ENCODE peak calls at places on chromosomes 5 and 9, in four cellular contexts. E, W, T and G are unnamed samples.

GRCh38 chr9:38622961-38623360 is 2.6 kb upstream of the ANKRD18A start:
- DNase-seq in E (no peak), W (no peak), T (no peak), G (no peak)

GRCh38 chr9:127970401-127971313 is 10.1 kb downstream of the EEIG1 start:
- DNase-seq in E (no peak), W (no peak), T (no peak), G (no peak)

GRCh38 chr9:18718393-18718792 is 244.4 kb downstream of the ADAMTSL1 start:
- DNase-seq in E (no peak), W (no peak), T (no peak), G (no peak)

GRCh38 chr5:169426674-169427250 is 125.8 kb upstream of the SLIT3 start:
- DNase-seq in E (no peak), W (no peak), T (no peak), G (no peak)

GRCh38 chr5:56011835-56012234 is 17.1 kb upstream of the IL6ST start:
- DNase-seq in E (no peak), W (peak), T (no peak), G (no peak)

GRCh38 chr5:173823721-173824567 is 64.2 kb upstream of the CPEB4 start:
- DNase-seq in E (peak), W (peak), T (no peak), G (no peak)

GRCh38 chr5:35302544-35302943 is 72.3 kb upstream of the PRLR start:
- DNase-seq in E (no peak), W (no peak), T (no peak), G (no peak)

GRCh38 chr5:179887095-179887494 is 20.6 kb downstream of the TBC1D9B start:
- DNase-seq in E (no peak), W (no peak), T (no peak), G (no peak)

GRCh38 chr5:113022661-113023060 is 46.1 kb downstream of the DCP2 start:
- DNase-seq in E (no peak), W (no peak), T (no peak), G (no peak)

DNA sequence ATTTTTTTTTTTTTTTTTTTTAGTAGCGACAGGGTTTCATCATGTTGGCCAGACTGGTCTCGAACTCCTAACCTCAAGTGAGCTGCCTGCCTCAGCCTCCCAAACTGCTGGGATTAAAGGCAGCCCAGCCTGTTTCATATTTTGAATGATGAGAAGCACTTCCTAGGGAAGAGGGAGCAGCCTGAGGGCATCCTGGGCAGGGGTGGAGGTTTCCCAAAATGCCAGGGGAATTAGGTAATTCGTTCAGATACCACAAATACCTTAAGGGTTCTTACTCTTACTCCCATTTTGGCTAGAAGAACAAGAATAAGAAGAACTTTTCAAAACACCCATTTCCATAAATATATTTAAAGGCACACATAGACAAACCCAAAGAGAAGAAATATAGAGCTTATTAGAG is 29.5 kb upstream of the RAPGEF1 start:
- DNase-seq in E (no peak), W (no peak), T (no peak), G (no peak)
- TF ChIP-seq CTCF in E (no peak), W (no peak), T (no peak), G (no peak)

GRCh38 chr5:148394587-148395019 is 10.8 kb downstream of the FBXO38 start:
- DNase-seq in E (no peak), W (no peak), T (no peak), G (no peak)

GRCh38 chr5:148401604-148402003 is 17.8 kb downstream of the FBXO38 start:
- DNase-seq in E (no peak), W (no peak), T (no peak), G (no peak)

GRCh38 chr5:148397968-148398595 is 14.3 kb downstream of the FBXO38 start:
- DNase-seq in E (no peak), W (no peak), T (no peak), G (no peak)

GRCh38 chr5:148395031-148395430 is 11.3 kb downstream of the FBXO38 start:
- DNase-seq in E (no peak), W (no peak), T (no peak), G (no peak)

DNA sequence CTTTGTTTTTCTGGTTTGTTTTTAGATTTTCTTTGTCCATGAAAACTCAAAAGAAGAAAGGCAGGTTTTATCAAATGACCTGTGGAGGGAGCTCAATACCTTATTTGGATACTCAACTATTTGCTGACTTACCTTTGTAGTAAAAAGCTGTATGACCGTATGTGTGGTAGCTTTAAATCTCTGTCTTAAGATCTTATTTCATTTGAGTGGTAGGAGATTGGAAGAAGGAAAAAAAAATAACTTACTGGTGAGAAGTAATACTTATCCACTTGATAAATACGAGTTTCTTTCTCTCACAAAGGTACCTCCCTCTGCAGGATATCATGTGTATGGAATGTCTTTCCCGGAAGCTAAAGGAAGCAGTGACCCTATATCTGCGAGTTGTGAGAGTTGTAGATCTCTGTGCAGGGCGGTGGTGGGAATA is 15.0 kb downstream of the FBXO38 start:
- DNase-seq in E (no peak), W (no peak), T (no peak), G (no peak)
- TF ChIP-seq CTCF in E (peak), W (no peak), T (no peak), G (no peak)

GRCh38 chr9:115593587-115594091 is 475.7 kb upstream of the TNC start:
- DNase-seq in E (peak), W (peak), T (no peak), G (no peak)

GRCh38 chr9:115594551-115594950 is 476.6 kb upstream of the TNC start:
- DNase-seq in E (no peak), W (peak), T (no peak), G (no peak)

GRCh38 chr9:115590016-115590415 is 472.1 kb upstream of the TNC start:
- DNase-seq in E (no peak), W (peak), T (no peak), G (no peak)

GRCh38 chr9:115587310-115587709 is 469.4 kb upstream of the TNC start:
- DNase-seq in E (no peak), W (no peak), T (no peak), G (no peak)

DNA sequence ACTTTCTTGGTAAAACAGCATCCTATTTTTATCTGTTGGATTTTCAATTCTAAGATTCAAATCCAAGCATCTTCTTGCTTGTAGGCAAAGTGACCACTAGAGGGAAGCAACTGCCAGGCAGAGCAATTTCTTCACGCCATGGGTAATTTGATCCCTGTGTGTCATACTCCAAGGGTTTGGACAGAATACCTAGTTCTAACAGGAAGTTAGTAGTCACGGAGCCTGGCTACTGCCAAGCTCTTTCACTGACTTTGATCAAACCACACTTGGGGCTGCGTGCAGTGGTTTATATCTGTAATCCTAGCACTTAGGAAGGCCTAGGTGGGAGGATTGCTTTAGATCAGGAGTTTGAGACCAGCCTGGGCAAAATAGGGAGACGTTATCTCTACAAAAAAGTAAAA is 473.6 kb upstream of the TNC start:
- DNase-seq in E (peak), W (peak), T (peak), G (no peak)
- TF ChIP-seq CTCF in E (peak), W (peak), T (peak), G (peak)

DNA sequence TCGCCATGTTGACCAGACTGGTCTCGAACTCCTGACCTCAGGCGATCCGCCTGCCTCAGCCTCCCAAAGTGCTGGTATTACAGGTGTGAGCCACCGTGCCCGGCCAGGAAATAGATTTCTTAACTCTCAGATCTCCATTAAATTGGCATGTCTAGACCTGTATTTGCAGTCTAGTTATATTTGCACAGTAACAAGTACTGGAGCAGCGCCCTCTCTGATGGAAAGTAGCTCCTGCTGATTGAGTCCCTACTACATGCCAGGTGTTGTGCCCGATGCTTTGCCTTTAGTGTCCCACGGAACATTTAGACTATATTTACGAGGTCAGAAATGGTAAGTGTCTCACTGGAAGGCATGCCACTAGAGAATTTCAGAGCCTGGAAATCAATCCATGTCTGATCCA is 15.8 kb upstream of the TMED9 start:
- DNase-seq in E (no peak), W (no peak), T (no peak), G (no peak)
- TF ChIP-seq CTCF in E (no peak), W (peak), T (no peak), G (peak)

DNA sequence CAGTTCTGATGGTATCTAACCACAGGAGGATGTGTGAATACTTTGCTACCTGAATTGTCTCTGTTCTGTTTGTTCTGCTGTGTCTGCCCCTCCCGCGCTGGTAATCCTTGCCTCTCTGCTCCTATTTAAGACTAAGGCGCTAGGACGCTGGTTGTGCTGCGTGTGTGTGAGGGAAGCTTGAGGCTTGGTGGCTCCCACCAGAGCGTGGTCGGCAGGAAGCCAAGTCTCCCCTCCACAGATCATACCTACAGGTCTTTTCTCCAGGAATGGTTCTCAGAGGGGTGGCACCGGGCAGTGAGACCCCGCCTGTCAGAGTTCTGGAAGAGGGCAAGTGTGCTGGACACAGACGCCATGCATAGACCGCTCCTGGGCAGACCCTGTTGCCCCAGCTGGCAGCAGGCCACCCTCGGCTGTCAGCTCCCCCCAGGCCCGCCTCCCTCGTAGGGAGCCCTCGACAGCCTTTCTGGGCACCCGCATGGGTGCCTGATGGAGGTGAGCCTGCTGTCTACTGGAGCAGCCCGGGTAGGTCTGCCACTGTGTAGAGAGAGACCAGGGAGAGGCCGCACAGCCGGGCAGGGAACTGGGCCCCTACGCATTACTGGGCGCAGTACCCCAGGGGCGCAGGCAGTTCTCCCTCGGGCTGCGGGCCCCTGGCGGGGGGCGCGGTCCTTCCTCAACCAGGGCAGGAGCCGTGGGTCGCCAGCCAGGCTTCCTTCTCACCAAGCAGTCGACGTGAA is 53.4 kb upstream of the ROR2 start:
- DNase-seq in E (no peak), W (no peak), T (no peak), G (no peak)
- TF ChIP-seq CTCF in E (no peak), W (no peak), T (no peak), G (no peak)

GRCh38 chr5:32794086-32794485 is 83.0 kb downstream of the NPR3 start:
- DNase-seq in E (no peak), W (peak), T (no peak), G (no peak)
- TF ChIP-seq CTCF in E (no peak), W (peak), T (no peak), G (peak)

GRCh38 chr5:139872052-139872766 is 76.6 kb downstream of the PSD2 start:
- DNase-seq in E (no peak), W (no peak), T (no peak), G (no peak)
- TF ChIP-seq CTCF in E (no peak), W (peak), T (no peak), G (no peak)

GRCh38 chr5:86757824-86758223 is 140.1 kb downstream of the COX7C start:
- DNase-seq in E (no peak), W (no peak), T (no peak), G (no peak)

DNA sequence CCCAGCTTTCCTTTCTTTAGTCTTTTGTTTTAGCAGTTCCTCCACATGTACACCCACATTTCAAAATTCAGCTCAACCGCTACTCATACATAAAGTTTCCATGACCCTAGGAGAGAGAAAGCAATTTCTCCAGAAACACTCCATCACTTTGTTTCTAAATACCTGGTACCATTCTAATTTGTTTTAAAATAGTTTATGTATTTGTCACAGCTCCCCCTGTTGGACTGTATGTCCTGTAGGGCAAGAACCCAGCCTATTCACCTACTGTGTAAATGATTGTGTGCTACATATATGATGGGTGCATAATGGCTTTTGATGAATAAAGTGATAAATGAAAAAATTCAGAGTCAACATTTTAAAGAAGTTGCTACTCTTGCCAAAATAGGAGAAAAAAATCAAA is 139.1 kb downstream of the COX7C start:
- DNase-seq in E (no peak), W (no peak), T (no peak), G (no peak)
- TF ChIP-seq CTCF in E (no peak), W (no peak), T (no peak), G (peak)

DNA sequence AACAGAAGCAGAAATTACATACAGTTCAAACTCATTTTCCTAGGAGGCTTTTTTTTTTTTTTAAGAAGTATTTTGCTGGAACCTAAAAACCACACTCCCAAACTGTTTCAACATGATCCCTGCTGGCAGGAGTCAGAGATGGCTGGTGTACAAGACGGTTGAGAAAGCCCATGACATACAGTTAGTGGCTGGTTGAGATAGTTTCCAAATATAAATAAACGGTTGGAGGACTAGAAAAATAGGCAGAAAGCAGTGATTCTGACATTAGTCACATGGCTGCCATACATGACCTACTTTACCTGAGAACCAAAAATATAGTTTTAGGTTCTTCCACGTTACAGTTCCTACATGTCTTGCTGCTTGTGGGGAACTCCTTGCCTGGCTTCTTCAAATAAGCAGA is 31.7 kb upstream of the BASP1 start:
- DNase-seq in E (no peak), W (peak), T (no peak), G (no peak)
- TF ChIP-seq CTCF in E (no peak), W (no peak), T (no peak), G (no peak)

GRCh38 chr5:52786937-52787599 is 648 bp upstream of the ITGA1 start:
- DNase-seq in E (peak), W (no peak), T (no peak), G (no peak)
- TF ChIP-seq CTCF in E (peak), W (peak), T (no peak), G (peak)